ENCODE peak calls at places on chromosomes 6 and 20, in five cellular contexts. One of them, this sample, is unnamed.

GRCh38 chr20:33791959-33792597 is 19.1 kb upstream of the CHMP4B start:
- DNase-seq in bronchial epithelial cell: no peak
- DNase-seq in MCF 10A: peak
- DNase-seq in CD4-positive, alpha-beta T cell: peak
- DNase-seq in BE2C: peak
- DNase-seq in this sample: peak

GRCh38 chr6:136085370-136086115 is 164.6 kb downstream of the MTFR2 start:
- DNase-seq in BE2C: no peak
- DNase-seq in bronchial epithelial cell: no peak
- DNase-seq in MCF 10A: no peak
- DNase-seq in CD4-positive, alpha-beta T cell: no peak
- DNase-seq in this sample: no peak

GRCh38 chr6:28137458-28138020 is 4.1 kb upstream of the ZKSCAN8 start:
- DNase-seq in bronchial epithelial cell: peak
- DNase-seq in MCF 10A: no peak
- DNase-seq in BE2C: no peak
- DNase-seq in CD4-positive, alpha-beta T cell: no peak
- DNase-seq in this sample: no peak

GRCh38 chr6:148501178-148501590 is 158.5 kb downstream of the SASH1 start:
- DNase-seq in CD4-positive, alpha-beta T cell: no peak
- DNase-seq in BE2C: no peak
- DNase-seq in MCF 10A: peak
- DNase-seq in bronchial epithelial cell: peak
- DNase-seq in this sample: no peak

GRCh38 chr6:71489736-71490135 is 201.1 kb downstream of the OGFRL1 start:
- DNase-seq in CD4-positive, alpha-beta T cell: no peak
- DNase-seq in MCF 10A: peak
- DNase-seq in bronchial epithelial cell: peak
- DNase-seq in BE2C: no peak
- DNase-seq in this sample: no peak

GRCh38 chr20:34637245-34638185 is 39.4 kb downstream of the PIGU start:
- DNase-seq in BE2C: no peak
- DNase-seq in bronchial epithelial cell: peak
- DNase-seq in CD4-positive, alpha-beta T cell: no peak
- DNase-seq in MCF 10A: peak
- DNase-seq in this sample: no peak

GRCh38 chr20:18057106-18057993 is at the start of gene OVOL2:
- DNase-seq in BE2C: no peak
- DNase-seq in CD4-positive, alpha-beta T cell: no peak
- DNase-seq in bronchial epithelial cell: peak
- DNase-seq in MCF 10A: peak
- DNase-seq in this sample: no peak

GRCh38 chr20:62898970-62899632 is 27.2 kb downstream of the DIDO1 start:
- DNase-seq in bronchial epithelial cell: no peak
- DNase-seq in CD4-positive, alpha-beta T cell: no peak
- DNase-seq in MCF 10A: no peak
- DNase-seq in BE2C: no peak
- DNase-seq in this sample: no peak

GRCh38 chr6:3278691-3279090 is 19.9 kb downstream of the PSMG4 start:
- DNase-seq in CD4-positive, alpha-beta T cell: no peak
- DNase-seq in bronchial epithelial cell: no peak
- DNase-seq in BE2C: no peak
- DNase-seq in MCF 10A: no peak
- DNase-seq in this sample: no peak

GRCh38 chr6:16486661-16487060 is 248.3 kb downstream of the GMPR start:
- DNase-seq in bronchial epithelial cell: no peak
- DNase-seq in BE2C: no peak
- DNase-seq in CD4-positive, alpha-beta T cell: no peak
- DNase-seq in MCF 10A: no peak
- DNase-seq in this sample: no peak

GRCh38 chr20:31857861-31858835 is 12.2 kb downstream of the DUSP15 start:
- DNase-seq in MCF 10A: no peak
- DNase-seq in CD4-positive, alpha-beta T cell: no peak
- DNase-seq in bronchial epithelial cell: no peak
- DNase-seq in BE2C: no peak
- DNase-seq in this sample: peak

GRCh38 chr6:13427838-13428527 is 59.4 kb downstream of the GFOD1 start:
- DNase-seq in bronchial epithelial cell: no peak
- DNase-seq in BE2C: no peak
- DNase-seq in CD4-positive, alpha-beta T cell: peak
- DNase-seq in MCF 10A: no peak
- DNase-seq in this sample: no peak

GRCh38 chr6:151509048-151509447 is 15.2 kb downstream of the CCDC170 start:
- DNase-seq in MCF 10A: no peak
- DNase-seq in CD4-positive, alpha-beta T cell: no peak
- DNase-seq in bronchial epithelial cell: no peak
- DNase-seq in BE2C: no peak
- DNase-seq in this sample: no peak

GRCh38 chr6:151512481-151512880 is 18.7 kb downstream of the CCDC170 start:
- DNase-seq in CD4-positive, alpha-beta T cell: no peak
- DNase-seq in bronchial epithelial cell: no peak
- DNase-seq in BE2C: no peak
- DNase-seq in MCF 10A: no peak
- DNase-seq in this sample: no peak

GRCh38 chr6:151514000-151514730 is 20.3 kb downstream of the CCDC170 start:
- DNase-seq in CD4-positive, alpha-beta T cell: no peak
- DNase-seq in MCF 10A: no peak
- DNase-seq in bronchial epithelial cell: no peak
- DNase-seq in BE2C: no peak
- DNase-seq in this sample: no peak
- TF ChIP-seq CTCF in CD4-positive, alpha-beta T cell: no peak
- TF ChIP-seq CTCF in MCF 10A: no peak
- TF ChIP-seq CTCF in bronchial epithelial cell: no peak
- TF ChIP-seq CTCF in BE2C: no peak
- TF ChIP-seq CTCF in this sample: no peak

GRCh38 chr6:44049989-44050871 is 77.0 kb downstream of the MRPL14 start:
- DNase-seq in MCF 10A: no peak
- DNase-seq in CD4-positive, alpha-beta T cell: no peak
- DNase-seq in bronchial epithelial cell: no peak
- DNase-seq in BE2C: no peak
- DNase-seq in this sample: no peak
- TF ChIP-seq CTCF in MCF 10A: no peak
- TF ChIP-seq CTCF in CD4-positive, alpha-beta T cell: no peak
- TF ChIP-seq CTCF in bronchial epithelial cell: no peak
- TF ChIP-seq CTCF in BE2C: no peak
- TF ChIP-seq CTCF in this sample: no peak

DNA sequence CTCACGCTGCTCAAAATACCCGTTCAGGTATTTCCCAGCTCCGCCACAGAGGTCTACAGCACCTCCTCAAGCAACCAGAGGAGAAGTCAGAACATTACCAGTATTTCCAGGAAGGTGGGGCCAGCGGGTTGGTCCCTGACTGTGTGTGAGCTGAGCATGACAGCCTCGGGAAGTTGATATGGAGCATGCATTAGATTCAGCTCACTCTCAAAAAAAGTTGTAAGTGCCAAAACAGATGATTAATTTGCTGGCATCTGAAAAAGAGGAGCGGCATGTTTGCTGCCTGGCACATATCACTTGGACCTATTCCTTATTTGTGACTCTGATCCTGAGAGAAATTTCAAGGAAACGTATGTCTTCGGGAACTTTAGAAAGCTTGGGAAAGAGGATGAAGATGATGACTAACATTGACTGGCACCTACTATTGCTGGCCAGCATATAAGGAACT is 32.3 kb downstream of the ELOVL2 start:
- DNase-seq in BE2C: no peak
- DNase-seq in MCF 10A: peak
- DNase-seq in bronchial epithelial cell: peak
- DNase-seq in CD4-positive, alpha-beta T cell: no peak
- DNase-seq in this sample: no peak
- TF ChIP-seq CTCF in BE2C: no peak
- TF ChIP-seq CTCF in MCF 10A: no peak
- TF ChIP-seq CTCF in bronchial epithelial cell: peak
- TF ChIP-seq CTCF in CD4-positive, alpha-beta T cell: no peak
- TF ChIP-seq CTCF in this sample: no peak

DNA sequence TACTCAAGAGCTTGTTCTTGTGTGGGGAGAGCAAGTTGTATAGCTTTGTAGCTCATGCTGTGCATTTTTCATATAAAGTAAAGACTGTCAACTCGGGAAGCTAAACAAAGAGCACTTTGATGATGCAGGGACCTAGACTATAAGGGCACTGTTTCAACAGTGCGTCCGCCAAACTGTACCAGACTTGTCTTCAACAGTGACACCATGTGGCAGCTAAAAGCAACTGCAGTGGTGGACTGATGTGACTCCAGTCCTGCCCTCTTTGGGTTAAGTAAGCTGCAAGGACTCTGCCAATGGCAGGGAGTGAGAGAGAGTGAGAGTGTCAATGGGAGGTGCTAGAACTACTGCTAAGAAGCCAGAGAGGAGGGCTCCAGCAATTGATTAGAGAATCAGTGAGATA is 48.1 kb upstream of the MC3R start:
- DNase-seq in bronchial epithelial cell: no peak
- DNase-seq in BE2C: no peak
- DNase-seq in CD4-positive, alpha-beta T cell: no peak
- DNase-seq in MCF 10A: peak
- DNase-seq in this sample: no peak
- TF ChIP-seq CTCF in bronchial epithelial cell: peak
- TF ChIP-seq CTCF in BE2C: peak
- TF ChIP-seq CTCF in CD4-positive, alpha-beta T cell: no peak
- TF ChIP-seq CTCF in MCF 10A: peak
- TF ChIP-seq CTCF in this sample: no peak

GRCh38 chr20:45306431-45306982 is at the start of gene RBPJL:
- DNase-seq in bronchial epithelial cell: no peak
- DNase-seq in MCF 10A: no peak
- DNase-seq in BE2C: no peak
- DNase-seq in CD4-positive, alpha-beta T cell: peak
- DNase-seq in this sample: no peak
- TF ChIP-seq CTCF in bronchial epithelial cell: peak
- TF ChIP-seq CTCF in MCF 10A: peak
- TF ChIP-seq CTCF in BE2C: peak
- TF ChIP-seq CTCF in CD4-positive, alpha-beta T cell: peak
- TF ChIP-seq CTCF in this sample: no peak

GRCh38 chr6:82365011-82365751 is 1.6 kb downstream of the TPBG start:
- DNase-seq in bronchial epithelial cell: peak
- DNase-seq in MCF 10A: peak
- DNase-seq in BE2C: peak
- DNase-seq in CD4-positive, alpha-beta T cell: no peak
- DNase-seq in this sample: no peak
- TF ChIP-seq CTCF in bronchial epithelial cell: peak
- TF ChIP-seq CTCF in MCF 10A: peak
- TF ChIP-seq CTCF in BE2C: peak
- TF ChIP-seq CTCF in CD4-positive, alpha-beta T cell: no peak
- TF ChIP-seq CTCF in this sample: no peak

GRCh38 chr20:15653396-15654207 is 919.6 kb downstream of the KIF16B start:
- DNase-seq in MCF 10A: no peak
- DNase-seq in CD4-positive, alpha-beta T cell: no peak
- DNase-seq in BE2C: no peak
- DNase-seq in bronchial epithelial cell: no peak
- DNase-seq in this sample: no peak

GRCh38 chr20:15656124-15656523 is 917.1 kb downstream of the KIF16B start:
- DNase-seq in BE2C: no peak
- DNase-seq in bronchial epithelial cell: no peak
- DNase-seq in MCF 10A: no peak
- DNase-seq in CD4-positive, alpha-beta T cell: no peak
- DNase-seq in this sample: no peak

GRCh38 chr20:15658295-15658694 is 915.0 kb downstream of the KIF16B start:
- DNase-seq in BE2C: no peak
- DNase-seq in MCF 10A: no peak
- DNase-seq in CD4-positive, alpha-beta T cell: no peak
- DNase-seq in bronchial epithelial cell: no peak
- DNase-seq in this sample: no peak

GRCh38 chr20:15654208-15654649 is 919.0 kb downstream of the KIF16B start:
- DNase-seq in BE2C: peak
- DNase-seq in MCF 10A: peak
- DNase-seq in CD4-positive, alpha-beta T cell: no peak
- DNase-seq in bronchial epithelial cell: peak
- DNase-seq in this sample: no peak
- TF ChIP-seq CTCF in BE2C: peak
- TF ChIP-seq CTCF in MCF 10A: peak
- TF ChIP-seq CTCF in CD4-positive, alpha-beta T cell: no peak
- TF ChIP-seq CTCF in bronchial epithelial cell: peak
- TF ChIP-seq CTCF in this sample: no peak

GRCh38 chr20:57022306-57022705 is 244.1 kb downstream of the BMP7 start:
- DNase-seq in MCF 10A: no peak
- DNase-seq in bronchial epithelial cell: no peak
- DNase-seq in BE2C: no peak
- DNase-seq in CD4-positive, alpha-beta T cell: no peak
- DNase-seq in this sample: no peak
- TF ChIP-seq CTCF in MCF 10A: no peak
- TF ChIP-seq CTCF in bronchial epithelial cell: no peak
- TF ChIP-seq CTCF in BE2C: no peak
- TF ChIP-seq CTCF in CD4-positive, alpha-beta T cell: no peak
- TF ChIP-seq CTCF in this sample: no peak

GRCh38 chr6:159540152-159540551 is 152.9 kb downstream of the SOD2 start:
- DNase-seq in CD4-positive, alpha-beta T cell: no peak
- DNase-seq in BE2C: peak
- DNase-seq in MCF 10A: no peak
- DNase-seq in bronchial epithelial cell: no peak
- DNase-seq in this sample: no peak
- TF ChIP-seq CTCF in CD4-positive, alpha-beta T cell: no peak
- TF ChIP-seq CTCF in BE2C: peak
- TF ChIP-seq CTCF in MCF 10A: no peak
- TF ChIP-seq CTCF in bronchial epithelial cell: no peak
- TF ChIP-seq CTCF in this sample: no peak